ENCODE peak calls at places on chromosomes 13 and 19, in seven cellular contexts. S is heart right ventricle; D is transverse colon; X is CD8-positive, alpha-beta T cell; U is tibial nerve; R is uterus; C is cardiac muscle cell. L is an unnamed sample.

GRCh38 chr13:89865331-89865833 is 1482.1 kb upstream of the MIR17HG start:
- DNase-seq in S (no peak), R (no peak), U (no peak), C (no peak), D (no peak), X (no peak), L (no peak)

GRCh38 chr13:49346460-49346859 is 97.4 kb downstream of the CAB39L start:
- DNase-seq in C (no peak), D (no peak), X (no peak), S (no peak), U (no peak), R (no peak), L (no peak)

GRCh38 chr19:55640043-55640576 is 692 bp upstream of the ZNF580 start:
- DNase-seq in R (peak), D (peak), X (peak), C (no peak), U (no peak), S (peak), L (peak)

GRCh38 chr13:27137759-27138158 is 33.9 kb downstream of the USP12 start:
- DNase-seq in S (no peak), U (no peak), D (no peak), C (no peak), X (no peak), R (no peak), L (peak)

GRCh38 chr13:33262997-33263396 is 22.6 kb downstream of the STARD13 start:
- DNase-seq in C (no peak), D (no peak), R (no peak), S (no peak), U (no peak), X (no peak), L (no peak)

GRCh38 chr13:113837554-113838355 is 26.1 kb downstream of the GAS6 start:
- DNase-seq in S (peak), D (peak), R (peak), X (no peak), U (peak), C (peak), L (no peak)

GRCh38 chr19:49637865-49638350 is 2.0 kb downstream of the RRAS start:
- DNase-seq in S (peak), R (peak), U (peak), X (no peak), C (peak), D (peak), L (peak)

GRCh38 chr13:36817996-36818395 is 1.0 kb upstream of the RFXAP start:
- DNase-seq in C (no peak), R (no peak), U (no peak), S (no peak), D (no peak), X (no peak), L (no peak)

GRCh38 chr13:86653009-86653408 is 853.8 kb upstream of the SLITRK6 start:
- DNase-seq in S (no peak), X (no peak), D (no peak), R (no peak), C (no peak), U (no peak), L (no peak)

GRCh38 chr13:114112231-114112825 is 20.1 kb downstream of the RASA3 start:
- DNase-seq in C (peak), S (no peak), D (peak), X (no peak), U (peak), R (peak), L (no peak)

GRCh38 chr19:41922220-41922576 is 6.1 kb downstream of the ERFL start:
- DNase-seq in R (no peak), C (no peak), S (no peak), D (no peak), U (no peak), X (no peak), L (no peak)

GRCh38 chr13:102724923-102725322 is 30.1 kb upstream of the METTL21C start:
- DNase-seq in X (no peak), R (no peak), S (no peak), C (peak), U (no peak), D (no peak), L (no peak)

GRCh38 chr19:17749912-17750317 is 1.4 kb upstream of the FCHO1 start:
- DNase-seq in C (no peak), R (no peak), S (no peak), U (no peak), X (no peak), D (no peak), L (no peak)

GRCh38 chr13:110683203-110683883 is 22.6 kb downstream of the CARS2 start:
- DNase-seq in U (no peak), R (no peak), C (peak), D (no peak), S (no peak), X (no peak), L (peak)

GRCh38 chr13:76711515-76712182 is 174.6 kb downstream of the KCTD12 start:
- DNase-seq in U (no peak), D (peak), X (no peak), C (no peak), S (peak), R (peak), L (no peak)

GRCh38 chr19:3604987-3605343 is 1.7 kb downstream of the TBXA2R start:
- DNase-seq in S (no peak), C (no peak), U (no peak), R (no peak), D (no peak), X (peak), L (no peak)

GRCh38 chr13:112725346-112726017 is 35.6 kb downstream of the ATP11A start:
- DNase-seq in D (no peak), R (no peak), X (no peak), C (no peak), S (peak), U (no peak), L (no peak)

GRCh38 chr13:42486711-42487198 is 87.2 kb upstream of the TNFSF11 start:
- DNase-seq in D (no peak), S (no peak), U (no peak), X (no peak), R (no peak), C (no peak), L (no peak)

GRCh38 chr19:6457958-6458694 is 1.5 kb downstream of the SLC25A23 start:
- DNase-seq in R (no peak), C (no peak), U (no peak), S (no peak), X (no peak), D (no peak), L (no peak)

GRCh38 chr19:52188822-52189744 is 769 bp upstream of the PPP2R1A start:
- DNase-seq in U (no peak), C (peak), S (no peak), D (no peak), X (no peak), R (no peak), L (peak)

GRCh38 chr19:13026478-13026999 is 31.3 kb downstream of the NFIX start:
- DNase-seq in R (no peak), X (no peak), U (no peak), D (peak), S (no peak), C (no peak), L (no peak)

GRCh38 chr19:54178581-54179261 is 5.8 kb upstream of the TMC4 start:
- DNase-seq in X (no peak), D (no peak), U (no peak), C (peak), S (no peak), R (no peak), L (peak)

GRCh38 chr13:46160474-46161066 is 21.4 kb downstream of the LCP1 start:
- DNase-seq in D (no peak), U (no peak), S (peak), C (peak), X (no peak), R (no peak), L (peak)

GRCh38 chr19:41987141-41987860 is 6.7 kb downstream of the ATP1A3 start:
- DNase-seq in U (no peak), X (no peak), D (no peak), R (no peak), S (no peak), C (no peak), L (no peak)

GRCh38 chr13:33349996-33350826 is 64.7 kb upstream of the STARD13 start:
- DNase-seq in S (peak), C (peak), D (peak), X (no peak), U (peak), R (peak), L (peak)

GRCh38 chr13:112808377-112809140 is 118.7 kb downstream of the ATP11A start:
- DNase-seq in C (no peak), S (no peak), U (no peak), X (no peak), D (no peak), R (no peak), L (no peak)

GRCh38 chr13:27038323-27038722 is 133.3 kb downstream of the USP12 start:
- DNase-seq in X (no peak), C (no peak), U (no peak), D (no peak), R (no peak), S (no peak), L (no peak)

GRCh38 chr19:7358102-7358597 is 9.4 kb downstream of the ARHGEF18 start:
- DNase-seq in C (no peak), S (no peak), D (no peak), X (no peak), U (no peak), R (no peak), L (no peak)

GRCh38 chr13:35469781-35470380 is 6.6 kb downstream of the MAB21L1 start:
- DNase-seq in U (no peak), C (no peak), S (no peak), X (no peak), D (no peak), R (no peak), L (no peak)

GRCh38 chr13:93810264-93810663 is 583.7 kb downstream of the GPC6 start:
- DNase-seq in R (no peak), C (no peak), X (no peak), S (no peak), U (no peak), D (no peak), L (no peak)

GRCh38 chr13:42702726-42703125 is 78.7 kb upstream of the FAM216B start:
- DNase-seq in S (no peak), D (no peak), C (no peak), X (no peak), U (no peak), R (peak), L (no peak)

GRCh38 chr19:36604656-36605100 is 435 bp upstream of the ZNF382 start:
- DNase-seq in X (peak), S (peak), C (peak), D (peak), R (peak), U (no peak), L (peak)

GRCh38 chr19:18167975-18168645 is 5.5 kb upstream of the IFI30 start:
- DNase-seq in C (peak), S (no peak), U (no peak), D (peak), X (peak), R (no peak), L (peak)

GRCh38 chr13:51995677-51996551 is 15.3 kb downstream of the ATP7B start:
- DNase-seq in D (peak), S (peak), U (no peak), C (no peak), X (no peak), R (no peak), L (peak)

GRCh38 chr19:6271251-6271650 is 8.5 kb downstream of the MLLT1 start:
- DNase-seq in S (no peak), C (peak), R (peak), U (no peak), X (no peak), D (no peak), L (peak)

GRCh38 chr13:77779461-77780272 is 82.2 kb downstream of the SLAIN1 start:
- DNase-seq in C (peak), D (peak), S (peak), X (no peak), R (no peak), U (no peak), L (peak)

GRCh38 chr19:28208745-28209144 is 1004.2 kb downstream of the UQCRFS1 start:
- DNase-seq in X (no peak), U (no peak), S (no peak), D (no peak), C (no peak), R (no peak), L (peak)

GRCh38 chr19:9586764-9587163 is 2.5 kb upstream of the ZNF121 start:
- DNase-seq in R (peak), C (peak), X (peak), U (no peak), S (peak), D (peak), L (peak)

GRCh38 chr19:55368701-55369563 is 1.3 kb downstream of the IL11 start:
- DNase-seq in R (no peak), D (no peak), U (no peak), X (no peak), S (no peak), C (no peak), L (peak)

GRCh38 chr13:59790626-59791025 is 373.1 kb downstream of the DIAPH3 start:
- DNase-seq in S (no peak), D (no peak), U (no peak), X (no peak), R (no peak), C (no peak), L (no peak)

GRCh38 chr13:97298816-97299215 is 76.7 kb downstream of the MBNL2 start:
- DNase-seq in R (no peak), U (no peak), D (no peak), X (no peak), S (no peak), C (no peak), L (no peak)

GRCh38 chr13:97296740-97297139 is 74.6 kb downstream of the MBNL2 start:
- DNase-seq in C (no peak), S (no peak), X (no peak), D (no peak), U (no peak), R (no peak), L (no peak)

GRCh38 chr13:97302611-97303010 is 80.5 kb downstream of the MBNL2 start:
- DNase-seq in S (no peak), U (no peak), D (no peak), X (no peak), C (no peak), R (no peak), L (no peak)

GRCh38 chr13:97301382-97302095 is 79.4 kb downstream of the MBNL2 start:
- DNase-seq in C (no peak), D (no peak), R (no peak), X (no peak), S (no peak), U (no peak), L (no peak)

DNA sequence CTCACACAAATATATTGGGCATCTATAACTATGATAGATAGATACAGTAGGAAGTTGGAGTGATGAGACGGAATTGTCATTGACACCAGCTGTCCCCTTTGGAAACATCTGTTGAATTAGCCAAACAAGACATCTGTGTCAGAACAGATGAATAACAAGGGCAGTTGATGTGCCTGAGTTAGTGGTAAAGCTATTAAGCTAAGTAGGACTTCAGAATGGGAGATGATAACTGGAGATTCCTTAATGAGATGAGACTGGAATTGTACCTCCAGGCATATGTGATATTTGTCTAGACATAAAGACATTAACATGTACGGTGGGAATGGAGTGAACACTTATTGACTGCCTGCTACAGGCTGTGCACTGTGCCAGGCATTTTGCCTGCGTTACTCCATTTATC is 78.7 kb downstream of the MBNL2 start:
- DNase-seq in C (no peak), R (no peak), S (no peak), U (no peak), X (no peak), D (no peak), L (no peak)
- H3K27ac ChIP-seq in C (no peak), R (no peak), S (no peak), U (no peak), X (no peak), D (no peak), L (no peak)

GRCh38 chr19:58328999-58329398 is 2.2 kb downstream of the ZSCAN22 start:
- DNase-seq in S (no peak), X (no peak), D (no peak), R (no peak), C (peak), U (no peak), L (peak)

GRCh38 chr19:58330458-58330857 is 3.7 kb downstream of the ZSCAN22 start:
- DNase-seq in R (no peak), D (no peak), C (no peak), S (no peak), X (no peak), U (no peak), L (peak)

GRCh38 chr19:58326914-58327726 is at the start of gene ZSCAN22:
- DNase-seq in C (peak), R (peak), S (peak), D (peak), U (peak), X (peak), L (peak)

GRCh38 chr19:58325623-58326022 is 1.2 kb upstream of the ZSCAN22 start:
- DNase-seq in S (no peak), U (no peak), C (no peak), D (no peak), R (no peak), X (no peak), L (no peak)

DNA sequence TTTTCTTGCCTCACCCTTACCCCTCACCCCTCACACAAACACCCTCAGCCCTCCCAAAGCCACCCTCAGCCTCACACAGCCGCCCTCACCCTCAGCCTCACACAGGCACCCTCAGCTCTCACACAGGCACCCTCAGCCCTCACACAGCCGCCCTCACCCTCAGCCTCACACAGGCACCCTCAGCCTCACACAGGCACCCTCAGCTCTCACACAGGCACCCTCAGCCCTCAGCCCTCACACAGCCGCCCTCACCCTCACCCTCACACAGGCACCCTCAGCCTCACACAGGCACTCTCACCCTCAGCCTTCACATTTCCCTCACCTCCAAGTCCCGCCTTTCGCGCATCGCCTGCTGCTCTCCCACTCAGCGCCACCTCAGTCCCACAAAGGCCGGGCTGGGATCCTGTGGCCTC is 287 bp upstream of the ZSCAN22 start:
- DNase-seq in D (no peak), S (no peak), R (no peak), C (no peak), X (no peak), U (no peak), L (no peak)
- H3K27ac ChIP-seq in D (peak), S (peak), R (peak), C (no peak), X (peak), U (peak), L (no peak)

DNA sequence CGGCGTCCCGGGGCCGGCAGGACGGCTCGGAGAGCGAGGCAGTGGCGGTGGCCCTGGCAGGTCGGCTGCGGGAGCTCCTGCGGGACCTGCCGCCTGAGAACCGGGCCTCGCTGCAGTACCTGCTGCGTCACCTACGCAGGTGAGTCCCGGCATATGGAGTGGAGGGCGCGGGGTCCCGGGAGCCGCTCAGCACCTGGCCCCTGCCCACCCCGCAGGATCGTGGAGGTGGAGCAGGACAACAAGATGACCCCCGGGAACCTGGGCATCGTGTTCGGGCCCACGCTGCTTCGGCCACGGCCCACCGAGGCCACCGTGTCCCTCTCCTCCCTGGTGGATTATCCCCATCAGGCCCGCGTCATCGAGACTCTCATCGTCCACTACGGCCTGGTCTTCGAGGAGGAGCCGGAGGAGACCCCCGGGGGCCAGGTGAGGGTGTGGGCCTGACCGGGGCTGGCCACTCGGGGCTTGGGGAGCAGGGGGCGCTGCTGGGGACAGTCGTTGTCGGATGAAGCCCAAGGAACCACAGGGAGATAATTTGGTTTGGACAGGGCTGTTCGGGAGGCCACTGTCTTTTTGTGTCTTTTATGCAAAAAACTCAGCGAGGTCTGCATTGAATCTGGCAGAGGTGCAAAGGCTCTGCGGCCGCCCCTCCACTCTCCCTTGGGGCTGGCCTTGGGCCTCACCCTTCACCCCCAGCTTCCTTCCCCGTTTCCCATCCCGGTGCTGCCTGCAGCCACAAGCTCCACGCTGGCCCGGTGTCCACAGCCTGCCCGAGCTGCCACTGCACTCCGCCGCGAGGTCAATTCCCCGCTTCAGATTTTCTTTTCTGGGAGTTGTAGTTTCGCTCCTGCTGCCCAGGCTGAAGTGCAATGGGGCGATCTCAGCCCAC is 12.0 kb downstream of the POLR2E start:
- DNase-seq in S (no peak), R (no peak), X (no peak), U (no peak), C (no peak), D (peak), L (no peak)
- H3K27ac ChIP-seq in S (no peak), R (no peak), X (no peak), U (no peak), C (no peak), D (peak), L (peak)

GRCh38 chr13:95059306-95059705 is 241.9 kb downstream of the ABCC4 start:
- DNase-seq in S (no peak), U (no peak), D (no peak), R (no peak), X (no peak), C (no peak), L (peak)

GRCh38 chr13:95060120-95060519 is 241.1 kb downstream of the ABCC4 start:
- DNase-seq in C (no peak), X (no peak), D (no peak), S (no peak), R (no peak), U (no peak), L (no peak)

GRCh38 chr13:95058680-95059079 is 242.6 kb downstream of the ABCC4 start:
- DNase-seq in R (no peak), S (no peak), U (no peak), C (no peak), D (no peak), X (no peak), L (no peak)

GRCh38 chr13:95050800-95051620 is 250.2 kb downstream of the ABCC4 start:
- DNase-seq in R (no peak), X (no peak), D (no peak), C (no peak), S (no peak), U (no peak), L (no peak)

DNA sequence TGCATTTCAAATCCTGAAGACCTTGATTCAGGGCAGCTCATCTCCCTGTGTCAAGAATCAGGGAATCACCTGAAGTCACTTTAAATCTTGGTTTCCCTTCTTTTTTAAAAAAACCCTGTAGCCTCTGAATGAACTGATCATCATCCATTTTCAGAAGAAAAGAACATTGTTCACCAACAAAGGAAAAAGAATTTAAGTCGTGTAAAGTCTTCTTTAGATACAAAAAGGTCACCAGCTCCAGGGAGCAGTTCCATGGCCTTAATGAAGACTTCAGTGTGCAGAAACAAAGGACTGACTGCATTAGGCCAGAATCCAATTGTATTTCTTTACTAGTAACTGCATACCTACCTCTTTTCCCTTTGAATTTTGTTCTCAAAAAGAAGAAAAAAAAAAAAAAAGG is 245.0 kb downstream of the ABCC4 start:
- DNase-seq in X (no peak), U (no peak), R (no peak), C (no peak), D (no peak), S (no peak), L (no peak)
- H3K27ac ChIP-seq in X (no peak), U (no peak), R (no peak), C (no peak), D (no peak), S (no peak), L (peak)

L was measured in GM23338.